ENCODE peak calls at places on chromosome 5, in eight cellular contexts. A is naive thymus-derived CD4-positive, alpha-beta T cell; F is MM.1S; Z is CD4-positive, alpha-beta memory T cell; D is astrocyte; J is CD8-positive, alpha-beta memory T cell; T is fibroblast of lung; V is esophagus squamous epithelium. P is an unnamed sample.
A peak's percentile ranks its signal among the peaks of the same experiment; 100 is the strongest.

GRCh38 chr5:133053463-133053862 is 1.6 kb downstream of the HSPA4 start:
- DNase-seq in V (no peak), J (no peak), F (no peak), D (no peak), T (no peak), A (no peak), Z (no peak), P (no peak)

GRCh38 chr5:125083932-125084331 is 337.5 kb upstream of the ZNF608 start:
- DNase-seq in T (peak; percentile 88), D (peak; percentile 82), Z (no peak), A (no peak), F (no peak), J (no peak), V (no peak), P (no peak)

GRCh38 chr5:154773314-154773713 is 18.1 kb downstream of the LARP1 start:
- DNase-seq in D (no peak), V (no peak), A (no peak), T (no peak), J (no peak), F (no peak), Z (no peak), P (no peak)

GRCh38 chr5:20832204-20833080 is 844.4 kb upstream of the CDH18 start:
- DNase-seq in A (no peak), Z (no peak), V (no peak), T (no peak), D (no peak), J (no peak), F (no peak), P (no peak)

GRCh38 chr5:159887050-159887449 is 29.2 kb upstream of the ADRA1B start:
- DNase-seq in J (no peak), D (peak; percentile 44), Z (no peak), F (no peak), A (no peak), T (no peak), V (no peak), P (no peak)

GRCh38 chr5:16313761-16314160 is 134.2 kb upstream of the MARCHF11 start:
- DNase-seq in T (no peak), J (no peak), A (no peak), Z (no peak), D (no peak), V (no peak), F (no peak), P (no peak)

GRCh38 chr5:125491986-125492385 is 745.5 kb upstream of the ZNF608 start:
- DNase-seq in A (no peak), F (no peak), Z (no peak), V (no peak), J (no peak), T (no peak), D (no peak), P (no peak)

GRCh38 chr5:82106207-82106606 is 134.4 kb downstream of the ATG10 start:
- DNase-seq in J (no peak), T (peak; percentile 45), A (no peak), F (no peak), V (no peak), D (no peak), Z (no peak), P (no peak)

GRCh38 chr5:153831976-153832375 is 206.7 kb downstream of the FAM114A2 start:
- DNase-seq in F (peak; percentile 50), A (no peak), Z (no peak), T (peak; percentile 61), D (peak; percentile 6), J (no peak), V (no peak), P (no peak)

GRCh38 chr5:87103616-87104287 is 163.9 kb upstream of the RASA1 start:
- DNase-seq in Z (no peak), A (no peak), J (no peak), D (no peak), F (peak; percentile 80), V (no peak), T (no peak), P (no peak)

DNA sequence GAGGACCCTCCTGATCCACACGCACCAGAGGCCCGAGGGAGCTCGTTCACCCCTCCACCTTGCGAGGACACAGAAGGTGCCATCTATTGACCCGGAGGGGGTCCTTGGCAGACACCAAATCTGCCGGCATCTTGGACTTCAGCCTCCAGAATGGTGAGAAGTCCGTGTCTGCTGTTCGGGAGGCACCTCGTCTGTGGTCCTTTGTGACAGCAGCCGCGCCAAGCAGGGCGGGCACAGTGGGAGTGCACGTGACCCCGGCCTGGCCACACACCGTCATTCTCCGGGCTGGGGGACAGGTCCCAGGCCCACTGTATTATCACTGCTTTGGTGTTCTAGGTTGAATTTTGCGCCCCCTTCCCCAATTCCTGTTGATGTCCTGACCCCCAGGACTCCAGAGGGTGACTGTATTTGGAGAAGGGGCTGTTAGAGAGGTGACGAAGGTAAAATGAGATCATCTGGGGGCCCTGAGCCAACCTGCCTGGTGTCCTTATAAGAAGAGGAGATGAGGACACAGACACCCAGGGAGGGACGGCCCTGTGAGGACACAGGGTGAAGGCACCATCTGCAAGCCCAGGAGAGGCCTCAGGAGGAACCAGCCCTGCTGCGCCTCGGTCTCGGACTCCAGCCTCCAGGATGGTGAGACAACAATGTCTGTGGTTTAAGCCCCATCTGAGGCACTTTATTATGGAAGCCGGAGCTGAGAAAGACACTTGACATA is 15.6 kb downstream of the LPCAT1 start:
- DNase-seq in Z (no peak), T (no peak), V (no peak), A (no peak), J (peak; percentile 0), D (no peak), F (no peak), P (no peak)
- H3K4me1 ChIP-seq in Z (peaks cover 17% of the 10 kb centered on the region), T (peaks cover 10% of the 10 kb centered on the region), V (peaks cover 22% of the 10 kb centered on the region), A (peaks cover 27% of the 10 kb centered on the region), J (peaks cover 30% of the 10 kb centered on the region), D (peaks cover 3% of the 10 kb centered on the region), F (peaks cover 20% of the 10 kb centered on the region), P (no peaks in the 10 kb centered on the region)

DNA sequence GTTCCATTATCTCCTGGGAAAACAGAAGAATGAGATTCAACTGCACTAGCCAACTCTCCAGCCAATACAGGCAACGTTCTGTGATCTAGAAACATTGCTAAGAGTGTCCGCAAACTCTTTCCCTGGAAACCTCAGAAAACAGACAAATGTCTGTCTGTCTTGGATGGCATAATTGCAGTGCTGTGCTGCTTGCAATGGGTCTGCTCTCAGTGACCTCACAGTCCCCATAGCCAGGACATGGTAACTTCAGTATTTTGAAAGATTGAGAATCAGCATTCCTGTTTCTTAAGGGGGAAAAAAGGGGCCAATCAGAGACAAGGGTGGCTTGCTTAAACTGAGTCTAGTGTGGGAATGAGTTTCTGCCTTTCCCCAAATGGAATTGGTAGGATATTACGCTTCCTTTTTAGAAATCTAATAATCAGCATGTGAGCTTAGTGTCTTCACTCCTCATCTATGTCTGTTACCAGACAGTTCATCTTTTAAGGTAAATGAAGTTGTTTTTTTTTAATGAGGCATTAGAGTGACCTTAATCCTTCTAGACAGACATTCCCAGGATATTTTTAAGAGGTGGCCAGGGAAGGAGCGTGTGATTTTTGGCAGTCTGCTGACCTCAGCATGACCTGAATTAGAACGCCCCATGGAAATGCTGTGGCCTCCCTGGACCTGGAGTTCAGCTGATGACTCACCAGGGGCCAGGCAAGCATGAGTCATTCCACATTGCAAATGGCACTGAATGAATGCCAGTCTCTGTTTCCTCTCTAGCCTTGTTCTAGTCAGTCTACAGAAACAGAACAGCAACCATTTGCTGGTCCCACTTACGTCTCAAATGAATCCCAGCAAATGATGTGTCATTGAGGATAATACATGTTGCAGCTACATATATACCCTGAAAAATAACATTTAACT is 210.2 kb upstream of the ACTBL2 start:
- DNase-seq in J (no peak), D (peak; percentile 93), A (no peak), Z (no peak), F (no peak), V (no peak), T (peak; percentile 96), P (no peak)
- H3K4me1 ChIP-seq in J (no peaks in the 10 kb centered on the region), D (peaks cover 13% of the 10 kb centered on the region), A (no peaks in the 10 kb centered on the region), Z (no peaks in the 10 kb centered on the region), F (no peaks in the 10 kb centered on the region), V (peaks cover 49% of the 10 kb centered on the region), T (peaks cover 6% of the 10 kb centered on the region), P (no peaks in the 10 kb centered on the region)

GRCh38 chr5:158822099-158822498 is 277.6 kb downstream of the EBF1 start:
- DNase-seq in J (no peak), Z (no peak), V (no peak), F (no peak), D (no peak), A (no peak), T (no peak), P (no peak)
- H3K4me1 ChIP-seq in J (no peaks in the 10 kb centered on the region), Z (no peaks in the 10 kb centered on the region), V (no peaks in the 10 kb centered on the region), F (no peaks in the 10 kb centered on the region), D (peaks cover 13% of the 10 kb centered on the region), A (no peaks in the 10 kb centered on the region), T (peaks cover 2% of the 10 kb centered on the region), P (no peaks in the 10 kb centered on the region)

DNA sequence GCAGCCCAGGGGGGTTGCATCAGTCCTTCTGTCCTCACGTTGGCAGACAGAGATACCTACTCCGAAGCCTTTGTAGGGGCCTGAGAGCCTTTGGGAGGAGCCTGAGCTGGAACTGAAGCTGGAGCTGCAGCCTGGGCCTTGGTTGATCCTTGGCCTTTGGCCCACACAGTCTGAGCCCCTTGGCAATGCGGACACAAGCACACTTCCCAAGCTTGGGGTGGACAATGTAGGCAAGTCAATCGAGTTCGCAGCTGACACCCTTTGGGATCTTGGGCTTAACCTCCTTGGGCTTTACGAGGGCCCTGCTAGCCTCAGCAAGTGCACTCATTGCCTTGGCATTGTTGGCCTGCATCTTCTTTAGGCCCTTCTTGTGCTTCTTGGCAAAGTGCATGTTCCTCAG is 5.9 kb downstream of the CSNK1A1 start:
- DNase-seq in V (no peak), Z (no peak), D (no peak), F (no peak), T (no peak), A (no peak), J (no peak), P (no peak)
- H3K4me1 ChIP-seq in V (peaks cover 88% of the 10 kb centered on the region), Z (peaks cover 81% of the 10 kb centered on the region), D (peaks cover 22% of the 10 kb centered on the region), F (peaks cover 13% of the 10 kb centered on the region), T (peaks cover 10% of the 10 kb centered on the region), A (peaks cover 51% of the 10 kb centered on the region), J (peaks cover 58% of the 10 kb centered on the region), P (peaks cover 23% of the 10 kb centered on the region)

GRCh38 chr5:143208365-143208641 is 195.2 kb downstream of the NR3C1 start:
- DNase-seq in T (no peak), Z (no peak), F (no peak), A (no peak), V (no peak), J (no peak), D (no peak), P (no peak)
- H3K4me1 ChIP-seq in T (no peaks in the 10 kb centered on the region), Z (peaks cover 13% of the 10 kb centered on the region), F (peaks cover 3% of the 10 kb centered on the region), A (peaks cover 14% of the 10 kb centered on the region), V (peaks cover 47% of the 10 kb centered on the region), J (no peaks in the 10 kb centered on the region), D (peaks cover 23% of the 10 kb centered on the region), P (no peaks in the 10 kb centered on the region)

DNA sequence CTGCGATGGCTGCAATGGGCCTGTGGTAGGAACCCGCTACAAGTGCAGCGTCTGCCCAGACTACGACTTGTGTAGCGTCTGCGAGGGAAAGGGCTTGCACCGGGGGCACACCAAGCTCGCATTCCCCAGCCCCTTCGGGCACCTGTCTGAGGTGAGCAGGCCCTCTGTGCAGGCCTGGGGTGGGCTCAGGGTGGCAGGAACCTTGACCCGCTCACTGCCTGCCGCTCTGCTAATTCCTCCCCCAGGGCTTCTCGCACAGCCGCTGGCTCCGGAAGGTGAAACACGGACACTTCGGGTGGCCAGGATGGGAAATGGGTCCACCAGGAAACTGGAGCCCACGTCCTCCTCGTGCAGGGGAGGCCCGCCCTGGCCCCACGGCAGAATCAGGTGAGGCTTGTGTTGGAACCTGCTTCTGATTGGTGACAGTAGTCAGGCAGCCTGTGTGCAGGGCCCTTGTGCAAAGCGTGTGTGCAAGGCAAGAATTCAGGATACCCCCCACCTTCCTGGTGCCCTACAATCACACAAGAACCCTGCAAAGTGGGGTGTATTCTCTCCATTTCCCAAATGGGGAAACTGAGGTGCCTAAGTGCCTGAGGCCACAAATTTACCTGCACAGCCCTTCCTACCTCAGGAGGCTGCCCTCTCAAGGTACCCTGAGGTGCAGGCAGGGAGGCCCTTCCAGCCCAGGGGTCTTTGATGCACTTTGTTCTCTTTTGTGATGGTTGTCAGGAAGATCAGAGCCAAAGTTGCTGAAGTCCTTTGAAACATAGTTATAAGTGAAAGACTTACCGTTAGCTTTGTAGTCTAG is 3.4 kb downstream of the SQSTM1 start:
- DNase-seq in A (no peak), J (no peak), F (no peak), V (no peak), D (no peak), T (no peak), Z (no peak), P (no peak)
- H3K4me1 ChIP-seq in A (peaks cover 27% of the 10 kb centered on the region), J (peaks cover 28% of the 10 kb centered on the region), F (peaks cover 25% of the 10 kb centered on the region), V (peaks cover 90% of the 10 kb centered on the region), D (peaks cover 29% of the 10 kb centered on the region), T (peaks cover 29% of the 10 kb centered on the region), Z (peaks cover 35% of the 10 kb centered on the region), P (peaks cover 24% of the 10 kb centered on the region)

P was measured in effector memory CD4-positive, alpha-beta T cell.